ENCODE peak calls at places on chromosomes 2 and 18, in four cellular contexts. One of them, this sample, is unnamed.

GRCh38 chr2:232235716-232236115 is 142.8 kb upstream of the ALPP start:
- DNase-seq in IMR-90: peak
- DNase-seq in H9: no peak
- DNase-seq in mesendoderm: peak
- DNase-seq in this sample: no peak

GRCh38 chr2:14827226-14828023 is 194.9 kb downstream of the LRATD1 start:
- DNase-seq in mesendoderm: no peak
- DNase-seq in IMR-90: peak
- DNase-seq in H9: no peak
- DNase-seq in this sample: no peak

GRCh38 chr2:201182650-201183372 is at the start of gene CASP10:
- DNase-seq in mesendoderm: peak
- DNase-seq in H9: peak
- DNase-seq in IMR-90: peak
- DNase-seq in this sample: no peak

GRCh38 chr2:98917031-98917459 is 19.0 kb downstream of the CRACDL start:
- DNase-seq in IMR-90: peak
- DNase-seq in H9: no peak
- DNase-seq in mesendoderm: peak
- DNase-seq in this sample: no peak

GRCh38 chr2:48902521-48902920 is 147.0 kb upstream of the LHCGR start:
- DNase-seq in H9: no peak
- DNase-seq in IMR-90: no peak
- DNase-seq in mesendoderm: peak
- DNase-seq in this sample: no peak

GRCh38 chr2:130736487-130736886 is 7.6 kb downstream of the GPR148 start:
- DNase-seq in mesendoderm: no peak
- DNase-seq in H9: no peak
- DNase-seq in IMR-90: no peak
- DNase-seq in this sample: no peak

GRCh38 chr2:28325567-28326468 is 66.8 kb upstream of the FOSL2 start:
- DNase-seq in mesendoderm: no peak
- DNase-seq in IMR-90: no peak
- DNase-seq in H9: no peak
- DNase-seq in this sample: no peak

GRCh38 chr2:96950391-96951124 is 35.8 kb downstream of the FAM178B start:
- DNase-seq in IMR-90: no peak
- DNase-seq in H9: no peak
- DNase-seq in mesendoderm: no peak
- DNase-seq in this sample: no peak

GRCh38 chr2:30662268-30663131 is 144.7 kb downstream of the CAPN13 start:
- DNase-seq in mesendoderm: no peak
- DNase-seq in H9: peak
- DNase-seq in IMR-90: peak
- DNase-seq in this sample: no peak

GRCh38 chr2:33598472-33599174 is 476 bp downstream of the FAM98A start:
- DNase-seq in IMR-90: peak
- DNase-seq in H9: peak
- DNase-seq in mesendoderm: peak
- DNase-seq in this sample: no peak

GRCh38 chr18:34701911-34702310 is 8.2 kb upstream of the DTNA start:
- DNase-seq in IMR-90: no peak
- DNase-seq in mesendoderm: no peak
- DNase-seq in H9: no peak
- DNase-seq in this sample: no peak

GRCh38 chr2:114346658-114347057 is 95.8 kb upstream of the DPP10 start:
- DNase-seq in H9: no peak
- DNase-seq in IMR-90: no peak
- DNase-seq in mesendoderm: no peak
- DNase-seq in this sample: no peak

GRCh38 chr2:74583504-74583903 is 29.0 kb downstream of the DOK1 start:
- DNase-seq in mesendoderm: peak
- DNase-seq in IMR-90: peak
- DNase-seq in H9: no peak
- DNase-seq in this sample: no peak

GRCh38 chr18:50194623-50195532 is at the start of gene MYO5B:
- DNase-seq in mesendoderm: peak
- DNase-seq in H9: peak
- DNase-seq in IMR-90: no peak
- DNase-seq in this sample: no peak

GRCh38 chr18:39209173-39209572 is 1643.6 kb upstream of the CELF4 start:
- DNase-seq in mesendoderm: no peak
- DNase-seq in H9: no peak
- DNase-seq in IMR-90: no peak
- DNase-seq in this sample: no peak

GRCh38 chr2:138964413-138964812 is 184.2 kb upstream of the NXPH2 start:
- DNase-seq in IMR-90: no peak
- DNase-seq in H9: no peak
- DNase-seq in mesendoderm: no peak
- DNase-seq in this sample: no peak

GRCh38 chr18:57209697-57210096 is 62.8 kb downstream of the BOD1L2 start:
- DNase-seq in IMR-90: no peak
- DNase-seq in H9: no peak
- DNase-seq in mesendoderm: peak
- DNase-seq in this sample: no peak

GRCh38 chr18:21684731-21685130 is 19.8 kb downstream of the ABHD3 start:
- DNase-seq in H9: no peak
- DNase-seq in mesendoderm: no peak
- DNase-seq in IMR-90: no peak
- DNase-seq in this sample: no peak

GRCh38 chr2:79327460-79327859 is 167.9 kb upstream of the REG3A start:
- DNase-seq in H9: no peak
- DNase-seq in mesendoderm: peak
- DNase-seq in IMR-90: no peak
- DNase-seq in this sample: no peak

GRCh38 chr2:101975171-101975870 is 16.4 kb upstream of the IL1R2 start:
- DNase-seq in IMR-90: no peak
- DNase-seq in H9: no peak
- DNase-seq in mesendoderm: no peak
- DNase-seq in this sample: no peak
- H4K5ac ChIP-seq in IMR-90: peak
- H4K5ac ChIP-seq in H9: no peak
- H4K5ac ChIP-seq in mesendoderm: no peak
- H4K5ac ChIP-seq in this sample: no peak

GRCh38 chr2:219616550-219616949 is 10.9 kb upstream of the SLC4A3 start:
- DNase-seq in H9: no peak
- DNase-seq in mesendoderm: no peak
- DNase-seq in IMR-90: no peak
- DNase-seq in this sample: no peak
- H4K5ac ChIP-seq in H9: no peak
- H4K5ac ChIP-seq in mesendoderm: no peak
- H4K5ac ChIP-seq in IMR-90: no peak
- H4K5ac ChIP-seq in this sample: no peak

GRCh38 chr2:23636412-23636811 is 251.4 kb downstream of the KLHL29 start:
- DNase-seq in H9: no peak
- DNase-seq in mesendoderm: peak
- DNase-seq in IMR-90: peak
- DNase-seq in this sample: no peak

GRCh38 chr2:23635666-23636340 is 250.8 kb downstream of the KLHL29 start:
- DNase-seq in IMR-90: no peak
- DNase-seq in H9: no peak
- DNase-seq in mesendoderm: no peak
- DNase-seq in this sample: no peak

GRCh38 chr2:23632386-23632785 is 247.4 kb downstream of the KLHL29 start:
- DNase-seq in IMR-90: no peak
- DNase-seq in H9: no peak
- DNase-seq in mesendoderm: no peak
- DNase-seq in this sample: no peak

GRCh38 chr2:23632831-23633395 is 247.9 kb downstream of the KLHL29 start:
- DNase-seq in IMR-90: no peak
- DNase-seq in mesendoderm: no peak
- DNase-seq in H9: no peak
- DNase-seq in this sample: no peak

GRCh38 chr2:23633966-23634365 is 249.0 kb downstream of the KLHL29 start:
- DNase-seq in IMR-90: no peak
- DNase-seq in H9: no peak
- DNase-seq in mesendoderm: no peak
- DNase-seq in this sample: no peak
- H4K5ac ChIP-seq in IMR-90: no peak
- H4K5ac ChIP-seq in H9: no peak
- H4K5ac ChIP-seq in mesendoderm: no peak
- H4K5ac ChIP-seq in this sample: no peak

DNA sequence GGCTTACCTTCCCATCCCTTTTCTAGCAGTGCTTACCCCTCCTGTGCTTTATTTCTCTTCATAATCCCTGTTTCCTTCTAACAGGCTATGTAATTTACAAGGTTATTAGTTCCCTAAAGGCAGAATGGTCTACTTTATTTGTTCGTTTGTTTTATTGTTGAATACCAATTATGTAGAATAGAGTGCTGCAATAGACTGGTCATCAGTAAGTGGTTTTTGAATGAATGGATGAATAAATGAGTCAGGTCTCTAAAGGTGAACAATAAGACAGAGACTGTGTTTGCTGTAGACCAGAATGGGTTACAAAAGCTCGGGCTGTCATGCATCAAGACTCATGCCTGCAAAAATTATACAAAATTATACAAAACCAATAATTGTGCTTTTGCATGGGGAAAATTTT is 332.0 kb downstream of the IRS1 start:
- DNase-seq in H9: no peak
- DNase-seq in mesendoderm: no peak
- DNase-seq in IMR-90: no peak
- DNase-seq in this sample: no peak
- H4K5ac ChIP-seq in H9: no peak
- H4K5ac ChIP-seq in mesendoderm: no peak
- H4K5ac ChIP-seq in IMR-90: no peak
- H4K5ac ChIP-seq in this sample: no peak

This sample was measured in H1.